ENCODE peak calls at places on chromosome 9, in four cellular contexts. N, X, A and Q are unnamed samples.

GRCh38 chr9:130042406-130042930 is 521 bp downstream of the FNBP1 start:
- DNase-seq in N (no peak), X (no peak), A (peak; percentile 42), Q (no peak)

GRCh38 chr9:113477661-113478060 is 14.1 kb downstream of the RGS3 start:
- DNase-seq in N (no peak), X (no peak), A (no peak), Q (no peak)

GRCh38 chr9:134056483-134057310 is 11.1 kb downstream of the BRD3 start:
- DNase-seq in N (no peak), X (no peak), A (no peak), Q (no peak)

GRCh38 chr9:126298319-126298801 is 28.3 kb upstream of the MVB12B start:
- DNase-seq in N (no peak), X (no peak), A (no peak), Q (no peak)

GRCh38 chr9:78133751-78134150 is 102.1 kb upstream of the CEP78 start:
- DNase-seq in N (no peak), X (no peak), A (no peak), Q (no peak)

GRCh38 chr9:73065439-73065838 is 86.2 kb upstream of the ANXA1 start:
- DNase-seq in N (no peak), X (no peak), A (no peak), Q (no peak)

GRCh38 chr9:104868687-104869404 is 59.1 kb downstream of the ABCA1 start:
- DNase-seq in N (peak; percentile 91), X (peak; percentile 92), A (peak; percentile 73), Q (no peak)

GRCh38 chr9:132183715-132184114 is 21.9 kb downstream of the NTNG2 start:
- DNase-seq in N (no peak), X (peak; percentile 65), A (no peak), Q (no peak)

GRCh38 chr9:134208310-134208841 is 44.0 kb upstream of the RNU6ATAC start:
- DNase-seq in N (no peak), X (no peak), A (no peak), Q (no peak)

GRCh38 chr9:128917151-128917849 is 3.5 kb upstream of the PHYHD1 start:
- DNase-seq in N (peak; percentile 64), X (no peak), A (no peak), Q (no peak)

GRCh38 chr9:70444904-70445303 is 30.4 kb upstream of the KLF9 start:
- DNase-seq in N (peak; percentile 22), X (no peak), A (no peak), Q (no peak)

GRCh38 chr9:32378496-32378895 is 5.9 kb upstream of the ACO1 start:
- DNase-seq in N (peak; percentile 81), X (peak; percentile 86), A (peak; percentile 52), Q (no peak)

GRCh38 chr9:95027914-95028854 is 289.3 kb downstream of the FANCC start:
- DNase-seq in N (no peak), X (no peak), A (no peak), Q (no peak)

GRCh38 chr9:127589955-127590370 is 22.1 kb upstream of the STXBP1 start:
- DNase-seq in N (peak; percentile 77), X (peak; percentile 72), A (peak; percentile 70), Q (no peak)

GRCh38 chr9:26234865-26235264 is 556.6 kb upstream of the TUSC1 start:
- DNase-seq in N (peak; percentile 12), X (no peak), A (no peak), Q (no peak)
- H4K5ac ChIP-seq in N (no peak overlapping the region), X (no peak overlapping the region), A (no peak overlapping the region), Q (no peak overlapping the region)

GRCh38 chr9:82882744-82883143 is 180.2 kb downstream of the RASEF start:
- DNase-seq in N (no peak), X (peak; percentile 65), A (no peak), Q (no peak)

GRCh38 chr9:82880353-82880752 is 182.6 kb downstream of the RASEF start:
- DNase-seq in N (no peak), X (no peak), A (no peak), Q (no peak)

GRCh38 chr9:82883436-82883835 is 179.5 kb downstream of the RASEF start:
- DNase-seq in N (no peak), X (peak; percentile 38), A (peak; percentile 60), Q (no peak)

GRCh38 chr9:82882133-82882532 is 180.8 kb downstream of the RASEF start:
- DNase-seq in N (peak; percentile 13), X (peak; percentile 44), A (no peak), Q (no peak)
- H3K4ac ChIP-seq in N (no peak overlapping the region), X (peak overlapping the region; percentile 89), A (no peak overlapping the region), Q (peak overlapping the region; percentile 47)

GRCh38 chr9:107239474-107239873 is 43.6 kb upstream of the RAD23B start:
- DNase-seq in N (peak; percentile 48), X (peak; percentile 44), A (no peak), Q (no peak)

GRCh38 chr9:107240260-107240659 is 42.8 kb upstream of the RAD23B start:
- DNase-seq in N (no peak), X (no peak), A (no peak), Q (no peak)

GRCh38 chr9:107237873-107238272 is 45.2 kb upstream of the RAD23B start:
- DNase-seq in N (no peak), X (no peak), A (no peak), Q (no peak)

DNA sequence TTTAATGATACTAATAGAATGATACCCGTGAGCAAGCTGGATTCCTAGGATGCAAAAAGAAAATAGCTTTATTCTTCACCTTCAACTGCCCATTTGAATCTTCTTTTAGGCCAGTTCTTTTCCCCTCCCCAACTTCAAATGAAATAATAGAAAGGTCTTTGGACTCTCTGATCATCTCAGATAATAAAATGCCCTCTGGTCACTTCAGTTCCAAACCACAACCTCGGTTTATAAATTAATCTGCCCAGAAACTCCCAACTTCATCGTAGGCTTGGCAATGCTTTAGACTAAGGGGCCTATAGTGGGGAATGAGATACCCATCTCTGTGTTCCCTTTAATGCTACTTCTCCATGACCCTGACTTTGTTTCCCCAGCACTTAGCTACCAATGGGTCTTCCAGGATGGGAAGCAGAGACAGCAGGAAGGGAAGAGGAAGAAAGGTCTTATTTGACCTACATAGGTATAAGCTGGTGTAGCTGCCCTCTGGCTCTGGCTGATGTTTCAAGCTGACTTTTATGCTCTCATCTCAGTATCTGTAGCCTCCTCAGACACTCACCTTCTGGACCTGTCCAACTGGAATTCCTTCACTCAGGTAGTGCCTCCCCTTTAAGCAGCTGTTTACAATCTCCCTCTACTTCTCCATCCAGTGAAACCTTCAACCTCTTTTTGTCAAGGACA is 47.2 kb upstream of the RAD23B start:
- DNase-seq in N (no peak), X (no peak), A (no peak), Q (no peak)
- H4K5ac ChIP-seq in N (no peak overlapping the region), X (no peak overlapping the region), A (no peak overlapping the region), Q (no peak overlapping the region)

GRCh38 chr9:137158625-137159024 is 11.2 kb downstream of the LRRC26 start:
- DNase-seq in N (no peak), X (no peak), A (no peak), Q (no peak)

GRCh38 chr9:137157618-137158502 is 12.0 kb downstream of the LRRC26 start:
- DNase-seq in N (no peak), X (no peak), A (no peak), Q (no peak)

GRCh38 chr9:137160054-137160425 is 9.8 kb downstream of the LRRC26 start:
- DNase-seq in N (no peak), X (no peak), A (no peak), Q (no peak)

GRCh38 chr9:137160716-137161557 is 8.9 kb downstream of the LRRC26 start:
- DNase-seq in N (no peak), X (no peak), A (peak; percentile 84), Q (peak; percentile 76)

GRCh38 chr9:137159105-137160053 is 10.5 kb downstream of the LRRC26 start:
- DNase-seq in N (no peak), X (no peak), A (no peak), Q (no peak)
- H3K4ac ChIP-seq in N (no peak overlapping the region), X (no peak overlapping the region), A (no peak overlapping the region), Q (no peak overlapping the region)

GRCh38 chr9:114799441-114799840 is 6.4 kb downstream of the TNFSF15 start:
- DNase-seq in N (no peak), X (peak; percentile 89), A (peak; percentile 40), Q (peak; percentile 17)
- H4K5ac ChIP-seq in N (no peak overlapping the region), X (no peak overlapping the region), A (no peak overlapping the region), Q (no peak overlapping the region)

GRCh38 chr9:122348288-122348777 is 22.5 kb upstream of the PTGS1 start:
- DNase-seq in N (no peak), X (no peak), A (no peak), Q (no peak)

GRCh38 chr9:122347348-122348287 is 23.2 kb upstream of the PTGS1 start:
- DNase-seq in N (no peak), X (peak; percentile 60), A (no peak), Q (no peak)

GRCh38 chr9:122348791-122349190 is 22.0 kb upstream of the PTGS1 start:
- DNase-seq in N (no peak), X (no peak), A (no peak), Q (no peak)

GRCh38 chr9:122349201-122349600 is 21.6 kb upstream of the PTGS1 start:
- DNase-seq in N (no peak), X (no peak), A (no peak), Q (no peak)

GRCh38 chr9:122346478-122347347 is 24.1 kb upstream of the PTGS1 start:
- DNase-seq in N (no peak), X (peak; percentile 53), A (peak; percentile 65), Q (no peak)
- H3K4ac ChIP-seq in N (peak overlapping the region; percentile 79), X (no peak overlapping the region), A (no peak overlapping the region), Q (peak overlapping the region; percentile 75)

GRCh38 chr9:88905506-88905905 is 85.8 kb upstream of the S1PR3 start:
- DNase-seq in N (peak; percentile 10), X (no peak), A (no peak), Q (no peak)
- H4K5ac ChIP-seq in N (no peak overlapping the region), X (no peak overlapping the region), A (no peak overlapping the region), Q (no peak overlapping the region)

DNA sequence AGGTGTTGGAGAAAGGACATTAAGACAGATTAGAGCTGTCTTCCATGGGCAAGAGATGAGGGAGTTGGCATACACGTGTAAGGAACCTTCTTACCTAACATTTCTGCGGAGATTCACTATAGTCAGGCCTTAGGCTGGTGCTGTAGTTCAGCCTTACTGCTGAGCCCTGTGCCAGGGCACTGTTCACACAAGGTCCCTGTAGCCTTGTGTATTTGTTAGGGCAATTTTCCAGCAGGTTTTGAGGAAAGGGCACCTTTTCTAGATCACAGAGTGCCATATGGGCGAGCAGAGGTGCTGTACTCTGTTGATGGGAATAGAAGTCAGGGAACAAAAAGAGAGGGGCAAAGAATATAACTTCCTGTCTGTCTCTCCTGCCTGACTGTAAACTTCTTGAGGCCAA is 15.6 kb downstream of the PALM2AKAP2 start:
- DNase-seq in N (no peak), X (no peak), A (no peak), Q (no peak)
- H3K4ac ChIP-seq in N (no peak overlapping the region), X (no peak overlapping the region), A (no peak overlapping the region), Q (no peak overlapping the region)

DNA sequence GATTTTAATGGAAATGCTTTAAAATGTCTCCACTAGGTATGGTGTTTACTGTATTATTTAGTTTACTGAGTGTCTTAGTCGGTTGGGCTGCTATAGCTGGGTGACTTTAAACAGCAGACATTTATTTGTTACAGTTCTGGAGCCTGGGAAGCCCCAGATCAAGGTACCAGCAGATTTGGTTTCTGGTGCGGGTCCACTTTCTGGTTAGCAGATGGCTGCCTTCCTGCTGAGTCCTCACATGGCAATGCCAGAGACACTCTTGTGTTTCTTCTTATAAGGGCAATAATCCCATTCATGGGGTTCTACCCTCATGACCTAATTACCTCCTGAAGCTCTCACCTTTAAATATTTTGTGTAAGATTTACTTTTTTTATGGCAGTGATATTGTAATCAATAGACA is 715 bp upstream of the OR1J4 start:
- DNase-seq in N (no peak), X (no peak), A (no peak), Q (no peak)
- H4K5ac ChIP-seq in N (no peak overlapping the region), X (no peak overlapping the region), A (no peak overlapping the region), Q (no peak overlapping the region)